ENCODE peak calls at places on chromosomes 2 and 18, in four cellular contexts. V is K562, A is A549, S is HepG2. N is an unnamed sample.

GRCh38 chr2:106057206-106057605 is 136.9 kb downstream of the UXS1 start:
- DNase-seq in V (no peak), A (peak; percentile 13), S (peak; percentile 42), N (no peak)

GRCh38 chr2:96868555-96869280 is 1.2 kb downstream of the SEMA4C start:
- DNase-seq in V (peak; percentile 88), A (peak; percentile 87), S (peak; percentile 95), N (peak; percentile 74)

GRCh38 chr2:235670974-235671787 is 177.3 kb downstream of the AGAP1 start:
- DNase-seq in V (no peak), A (no peak), S (no peak), N (peak; percentile 34)

GRCh38 chr2:144694456-144694855 is 174.5 kb upstream of the ZEB2 start:
- DNase-seq in V (no peak), A (no peak), S (no peak), N (no peak)

GRCh38 chr18:41899535-41899934 is 55.5 kb upstream of the PIK3C3 start:
- DNase-seq in V (no peak), A (no peak), S (no peak), N (no peak)

GRCh38 chr18:22559414-22560282 is 141.9 kb upstream of the CTAGE1 start:
- DNase-seq in V (peak; percentile 83), A (peak; percentile 59), S (peak; percentile 35), N (peak; percentile 33)

GRCh38 chr2:239285071-239285931 is 115.5 kb downstream of the HDAC4 start:
- DNase-seq in V (peak; percentile 42), A (no peak), S (peak; percentile 54), N (peak; percentile 9)

GRCh38 chr2:122451040-122451439 is 695.6 kb downstream of the TSN start:
- DNase-seq in V (peak; percentile 9), A (peak; percentile 30), S (peak; percentile 47), N (no peak)

DNA sequence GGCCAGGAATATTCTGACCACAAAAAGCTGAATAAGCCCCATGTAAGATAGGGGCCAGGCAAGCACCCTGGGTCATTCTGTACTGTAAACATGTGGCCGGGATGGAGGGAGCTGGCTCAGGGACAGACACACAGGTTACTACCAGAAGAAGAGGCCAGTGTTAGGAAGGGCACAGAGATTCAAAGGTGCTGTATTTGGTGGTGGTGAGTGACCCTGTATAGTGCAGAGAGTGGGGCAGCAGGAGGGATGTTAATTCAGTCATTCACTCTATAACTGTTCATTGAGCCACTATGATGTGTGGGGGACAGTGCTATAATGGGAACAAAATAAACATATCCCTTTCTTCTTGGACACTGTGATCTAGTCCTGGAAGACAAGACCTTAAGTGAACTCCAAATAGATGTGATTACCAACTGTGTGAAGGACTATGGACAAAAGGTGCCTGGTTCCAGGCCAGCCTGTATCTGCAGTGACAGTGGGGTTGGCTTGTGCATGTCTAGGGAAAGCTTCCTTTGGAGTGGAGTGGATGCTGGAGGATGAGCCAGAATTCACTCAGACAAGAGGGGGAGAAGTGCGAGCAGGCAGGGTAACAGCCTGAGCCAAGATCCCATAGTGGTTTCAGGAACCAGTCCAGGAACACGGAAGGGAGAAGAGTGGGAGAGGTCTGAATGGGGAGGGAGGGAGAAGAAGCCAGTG is 8.3 kb downstream of the MOCOS start:
- DNase-seq in V (no peak), A (no peak), S (no peak), N (no peak)
- TF ChIP-seq HMGXB4 in V (no peak), A (no peak), S (no peak), N (no peak)

DNA sequence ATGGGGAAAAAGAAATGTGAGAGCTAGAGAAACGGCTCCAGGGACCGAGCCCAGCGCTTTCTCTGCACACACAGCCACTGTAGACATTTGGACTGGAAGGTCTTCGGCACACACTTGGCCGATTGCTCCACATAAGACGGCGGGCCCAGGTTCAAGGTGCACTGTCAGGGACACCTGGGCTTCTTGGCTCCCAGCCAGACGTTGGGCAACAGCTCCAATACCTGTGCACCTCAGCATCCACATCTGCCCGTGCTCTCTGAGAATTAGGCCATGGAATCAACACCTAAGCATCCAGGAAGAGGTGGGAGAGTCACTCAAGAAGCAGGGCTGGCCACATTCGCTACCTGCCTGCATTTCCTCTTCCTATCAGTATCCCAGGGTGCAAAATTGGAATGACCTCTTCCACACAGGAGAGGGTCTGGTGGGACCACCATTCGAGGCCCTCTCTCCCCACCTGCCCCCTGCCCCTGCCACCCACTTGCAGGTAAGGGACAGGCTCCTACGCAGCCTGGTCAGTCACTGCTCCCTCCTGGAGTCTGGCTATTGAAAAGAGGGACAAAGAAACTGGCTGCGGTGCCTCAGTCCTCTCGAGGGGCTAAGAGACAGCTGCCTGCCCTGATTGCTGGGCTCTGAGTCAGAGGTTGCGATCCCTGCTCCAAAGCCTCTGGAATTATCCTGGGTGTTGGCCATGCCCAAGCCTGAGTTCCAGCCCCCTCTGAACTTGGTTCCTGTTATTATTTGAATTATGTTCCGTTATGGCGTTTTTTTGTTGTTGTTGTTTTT is 40.1 kb upstream of the TAF1B start:
- DNase-seq in V (no peak), A (no peak), S (no peak), N (no peak)
- TF ChIP-seq HMGXB4 in V (no peak), A (no peak), S (no peak), N (no peak)

DNA sequence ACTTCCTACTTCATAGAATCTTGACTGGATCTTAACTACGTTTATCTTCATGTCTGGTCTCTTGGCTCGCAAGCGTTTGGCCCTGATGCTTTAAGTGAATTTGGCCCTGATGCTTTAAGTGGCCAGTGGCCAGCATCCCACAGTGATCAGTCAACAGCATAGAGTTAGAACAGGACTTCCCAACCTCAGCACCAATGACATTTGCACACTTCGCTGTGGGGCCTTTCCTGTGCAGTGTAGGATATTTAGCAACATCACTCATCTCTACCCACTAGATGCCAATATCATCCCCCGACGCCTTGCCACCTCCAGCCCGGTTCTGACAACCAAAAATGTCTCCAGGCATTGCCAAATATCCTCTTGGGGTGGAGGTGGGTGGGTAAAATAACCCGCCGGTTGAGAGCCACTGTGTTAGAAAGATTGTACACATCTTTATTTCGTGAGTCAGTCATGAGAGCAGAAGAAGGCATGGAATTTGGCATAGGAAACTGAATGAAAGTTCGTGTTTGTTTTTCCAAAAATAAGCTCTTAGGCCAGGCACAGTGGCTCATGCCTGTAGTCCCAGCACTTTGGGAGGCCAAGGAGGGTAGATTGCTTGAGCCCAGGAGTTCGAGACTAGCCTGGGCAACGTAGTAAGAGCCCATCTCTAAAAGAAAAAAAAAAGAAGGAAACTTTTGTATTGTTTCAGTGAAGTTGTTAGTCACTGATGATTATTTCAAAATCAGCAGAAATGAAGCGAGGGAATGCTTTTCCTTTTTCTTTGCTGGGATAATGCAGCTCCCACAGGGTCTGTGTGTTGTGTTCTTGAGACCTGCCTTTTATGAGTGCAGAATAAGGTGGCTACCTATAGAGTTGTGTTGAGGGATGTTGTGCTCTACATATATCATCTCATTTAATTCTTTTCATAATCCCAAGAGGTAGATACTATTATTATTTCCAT is 12.0 kb downstream of the TM4SF20 start:
- DNase-seq in V (no peak), A (peak; percentile 92), S (no peak), N (no peak)
- TF ChIP-seq HMGXB4 in V (no peak), A (no peak), S (no peak), N (no peak)

DNA sequence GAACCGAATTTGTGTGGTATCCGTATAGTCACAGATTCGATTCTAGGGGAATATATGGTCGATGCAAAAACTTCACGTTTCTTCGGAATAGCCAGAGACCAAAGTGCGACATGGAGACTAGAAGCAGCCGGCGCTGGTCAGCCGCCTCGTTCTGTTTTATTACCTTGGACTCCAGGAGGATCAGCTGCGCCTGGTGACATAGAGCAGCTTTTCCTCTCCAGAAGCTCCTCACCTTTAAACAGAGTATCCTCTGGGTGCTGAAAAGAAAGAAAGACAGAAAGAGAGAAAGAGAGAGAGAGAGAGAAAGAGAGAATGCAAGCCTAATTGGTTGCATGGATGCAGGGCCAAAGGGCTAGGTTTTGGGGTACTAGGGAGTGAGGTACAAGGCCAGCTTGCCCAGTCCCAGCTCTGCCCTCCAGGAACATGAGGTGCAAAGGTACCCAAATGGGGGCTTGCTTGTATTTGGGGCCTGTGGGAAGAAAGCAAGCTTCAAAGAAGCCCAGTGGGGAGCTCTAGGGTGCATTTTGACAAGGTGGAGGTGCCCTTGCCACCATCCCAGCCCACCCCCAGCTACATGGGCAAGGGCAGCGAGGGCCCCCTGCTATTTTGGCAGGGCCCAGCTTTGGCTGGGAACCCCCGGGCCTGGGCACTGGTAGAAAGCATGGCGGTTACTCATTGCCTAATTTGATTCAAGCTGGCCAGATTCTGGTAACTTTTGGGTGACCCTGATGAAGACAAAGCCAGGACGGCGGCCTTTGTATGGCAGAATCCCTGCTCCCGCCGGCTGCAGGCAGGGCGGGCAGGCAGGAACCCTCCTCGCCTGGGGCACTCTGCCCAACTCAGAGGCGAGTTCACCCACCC is 782 bp upstream of the HOXD4 start:
- DNase-seq in V (no peak), A (no peak), S (no peak), N (no peak)
- TF ChIP-seq HMGXB4 in V (no peak), A (no peak), S (no peak), N (no peak)

DNA sequence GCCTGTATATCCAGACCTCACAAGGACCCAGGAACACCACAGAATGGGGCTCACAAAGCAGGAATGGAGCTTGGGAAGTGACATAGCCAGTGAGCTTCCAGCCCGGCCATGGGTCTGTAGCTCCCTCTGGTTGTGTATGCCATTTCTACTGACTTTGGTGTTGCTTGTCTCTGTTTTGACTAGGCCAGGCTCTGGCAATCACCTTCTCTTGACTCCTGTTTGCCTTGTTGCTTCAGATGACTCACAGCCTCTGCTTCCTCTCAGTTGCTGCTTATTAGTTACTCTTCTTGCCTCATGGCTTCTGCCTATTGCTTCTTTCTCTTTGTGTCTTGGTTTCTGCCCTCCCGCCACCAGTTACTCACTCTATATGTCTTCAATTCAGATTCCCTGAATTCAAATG is 15.8 kb upstream of the IER3IP1 start:
- DNase-seq in V (no peak), A (peak; percentile 24), S (peak; percentile 32), N (no peak)
- TF ChIP-seq HMGXB4 in V (no peak), A (no peak), S (no peak), N (no peak)

GRCh38 chr2:53108246-53108645 is 659.4 kb upstream of the CHAC2 start:
- DNase-seq in V (no peak), A (no peak), S (no peak), N (no peak)
- TF ChIP-seq HMGXB4 in V (no peak), A (no peak), S (no peak), N (no peak)

DNA sequence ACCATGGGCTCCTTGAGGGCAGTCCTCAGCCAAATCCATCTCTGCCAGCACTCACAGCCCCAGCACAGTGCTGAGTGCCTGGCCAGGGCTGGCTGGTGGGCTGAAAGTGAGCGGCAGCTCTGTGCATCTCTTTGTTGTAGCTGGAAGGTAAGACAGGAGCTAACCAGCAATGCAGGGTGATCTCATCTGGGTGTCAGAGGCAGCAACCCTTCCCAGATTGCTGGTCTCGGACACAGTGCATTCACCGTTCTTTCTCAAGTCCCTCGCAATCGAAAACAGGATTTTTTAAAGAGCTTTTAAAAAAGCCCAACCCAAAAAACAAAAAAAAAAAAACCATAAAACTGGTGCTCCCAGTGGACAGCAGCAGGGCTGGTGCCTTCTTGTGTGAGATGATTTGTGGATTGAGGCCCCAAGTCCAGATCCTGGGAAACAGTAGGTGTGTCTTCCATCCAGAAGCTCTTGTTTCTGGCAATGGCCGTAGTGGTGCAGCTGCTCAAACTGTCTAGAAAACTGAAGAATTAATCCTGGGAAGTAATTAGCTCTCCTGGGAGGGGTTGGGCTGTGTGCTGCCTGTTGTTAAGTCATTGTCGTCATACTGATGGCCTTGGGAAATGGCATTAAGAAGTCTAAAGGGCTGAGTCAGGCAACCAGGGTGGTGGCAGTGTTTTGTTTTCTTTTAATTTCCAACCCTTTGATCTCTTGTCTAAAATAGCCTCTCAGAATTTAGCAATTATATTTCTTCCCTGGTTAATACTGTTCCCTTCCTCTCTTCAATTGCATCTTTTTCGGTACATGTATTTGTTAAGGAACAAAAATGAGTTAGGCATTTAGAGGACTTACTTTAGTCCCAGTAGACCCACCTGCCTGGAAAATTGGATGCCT is 156.7 kb downstream of the KLHL29 start:
- DNase-seq in V (no peak), A (no peak), S (no peak), N (no peak)
- TF ChIP-seq HMGXB4 in V (no peak), A (no peak), S (no peak), N (no peak)